ENCODE peak calls at places on chromosomes 6 and 20, in nine cellular contexts. N is foreskin fibroblast; C is naive thymus-derived CD8-positive, alpha-beta T cell; M is activated naive CD4-positive, alpha-beta T cell; Z is naive B cell; K is smooth muscle cell of the brain vasculature; S is ACHN; B is HS-27A; V is sigmoid colon. D is an unnamed sample.

GRCh38 chr20:21167261-21167660 is 41.4 kb downstream of the KIZ start:
- DNase-seq in N (no peak), C (no peak), M (no peak), Z (no peak), K (no peak), S (no peak), B (no peak), V (no peak), D (no peak)

GRCh38 chr6:158028876-158029275 is 47.2 kb downstream of the SYNJ2 start:
- DNase-seq in N (no peak), C (no peak), M (no peak), Z (no peak), K (no peak), S (no peak), B (no peak), V (no peak), D (no peak)

GRCh38 chr6:64750910-64751309 is 956.1 kb downstream of the EYS start:
- DNase-seq in N (no peak), C (no peak), M (no peak), Z (no peak), K (no peak), S (no peak), B (no peak), V (no peak), D (no peak)

GRCh38 chr6:33191383-33192104 is 723 bp downstream of the COL11A2 start:
- DNase-seq in N (no peak), C (no peak), M (no peak), Z (no peak), K (no peak), S (no peak), B (no peak), V (no peak), D (no peak)

GRCh38 chr20:25081065-25081729 is 744 bp downstream of the VSX1 start:
- DNase-seq in N (no peak), C (peak), M (no peak), Z (no peak), K (no peak), S (no peak), B (no peak), V (no peak), D (no peak)

GRCh38 chr20:49281059-49281912 is 3.4 kb upstream of the ZNFX1 start:
- DNase-seq in N (no peak), C (no peak), M (no peak), Z (no peak), K (no peak), S (no peak), B (no peak), V (no peak), D (no peak)

GRCh38 chr6:29647927-29648642 is 8.8 kb upstream of the MOG start:
- DNase-seq in N (peak), C (no peak), M (no peak), Z (no peak), K (no peak), S (peak), B (no peak), V (peak), D (no peak)

GRCh38 chr6:2264932-2265331 is 19.5 kb upstream of the GMDS start:
- DNase-seq in N (peak), C (no peak), M (no peak), Z (no peak), K (no peak), S (peak), B (no peak), V (no peak), D (no peak)

GRCh38 chr20:14775778-14776177 is 438.4 kb upstream of the FLRT3 start:
- DNase-seq in N (peak), C (no peak), M (no peak), Z (no peak), K (peak), S (no peak), B (peak), V (no peak), D (no peak)

GRCh38 chr6:150149146-150149545 is 6.3 kb downstream of the PPP1R14C start:
- DNase-seq in N (no peak), C (no peak), M (no peak), Z (no peak), K (no peak), S (no peak), B (no peak), V (no peak), D (no peak)

GRCh38 chr20:53064935-53065334 is 92.8 kb downstream of the TSHZ2 start:
- DNase-seq in N (no peak), C (no peak), M (no peak), Z (no peak), K (no peak), S (no peak), B (no peak), V (no peak), D (no peak)

GRCh38 chr20:38673731-38674177 is 50.5 kb upstream of the SLC32A1 start:
- DNase-seq in N (no peak), C (no peak), M (no peak), Z (peak), K (no peak), S (no peak), B (no peak), V (no peak), D (peak)

GRCh38 chr6:136077834-136078576 is 172.1 kb downstream of the MTFR2 start:
- DNase-seq in N (peak), C (no peak), M (no peak), Z (no peak), K (no peak), S (no peak), B (peak), V (no peak), D (no peak)

GRCh38 chr6:52539607-52540006 is 37.3 kb downstream of the TRAM2 start:
- DNase-seq in N (peak), C (no peak), M (no peak), Z (no peak), K (no peak), S (no peak), B (peak), V (no peak), D (no peak)

GRCh38 chr20:61807426-61808160 is 258.1 kb downstream of the TAF4 start:
- DNase-seq in N (no peak), C (no peak), M (no peak), Z (no peak), K (no peak), S (no peak), B (no peak), V (no peak), D (no peak)

GRCh38 chr6:131532476-131533108 is 40.4 kb upstream of the ARG1 start:
- DNase-seq in N (no peak), C (no peak), M (peak), Z (no peak), K (no peak), S (no peak), B (no peak), V (no peak), D (no peak)

GRCh38 chr6:169820358-169820757 is 68.9 kb downstream of the ERMARD start:
- DNase-seq in N (no peak), C (no peak), M (no peak), Z (no peak), K (no peak), S (no peak), B (no peak), V (no peak), D (no peak)

GRCh38 chr6:138455746-138456392 is 43.4 kb downstream of the NHSL1 start:
- DNase-seq in N (peak), C (peak), M (no peak), Z (peak), K (no peak), S (no peak), B (no peak), V (no peak), D (no peak)

GRCh38 chr6:40999498-41000070 is 39.4 kb downstream of the UNC5CL start:
- DNase-seq in N (no peak), C (no peak), M (no peak), Z (peak), K (no peak), S (peak), B (no peak), V (peak), D (no peak)

GRCh38 chr6:145704153-145704781 is 31.1 kb downstream of the EPM2A start:
- DNase-seq in N (no peak), C (no peak), M (no peak), Z (no peak), K (no peak), S (peak), B (no peak), V (no peak), D (no peak)

GRCh38 chr20:49303211-49303610 is 25.4 kb upstream of the ZNFX1 start:
- DNase-seq in N (no peak), C (no peak), M (no peak), Z (no peak), K (no peak), S (no peak), B (no peak), V (no peak), D (no peak)

GRCh38 chr20:47007826-47008655 is 113.4 kb downstream of the EYA2 start:
- DNase-seq in N (no peak), C (no peak), M (no peak), Z (no peak), K (no peak), S (no peak), B (no peak), V (no peak), D (no peak)

GRCh38 chr20:63190828-63191227 is 25.1 kb downstream of the YTHDF1 start:
- DNase-seq in N (no peak), C (no peak), M (no peak), Z (no peak), K (no peak), S (no peak), B (no peak), V (no peak), D (no peak)

GRCh38 chr20:60255426-60255825 is 297.2 kb downstream of the CDH26 start:
- DNase-seq in N (no peak), C (no peak), M (no peak), Z (no peak), K (peak), S (no peak), B (no peak), V (no peak), D (no peak)

GRCh38 chr6:47168176-47168575 is 126.0 kb upstream of the ADGRF1 start:
- DNase-seq in N (peak), C (no peak), M (no peak), Z (no peak), K (peak), S (peak), B (no peak), V (no peak), D (no peak)

GRCh38 chr6:170125447-170126300 is 165.2 kb downstream of the DLL1 start:
- DNase-seq in N (no peak), C (no peak), M (no peak), Z (no peak), K (no peak), S (no peak), B (no peak), V (peak), D (no peak)

GRCh38 chr6:133553652-133554051 is 312.5 kb downstream of the EYA4 start:
- DNase-seq in N (peak), C (peak), M (no peak), Z (no peak), K (peak), S (peak), B (peak), V (no peak), D (no peak)

GRCh38 chr6:153787341-153787606 is 251.8 kb upstream of the OPRM1 start:
- DNase-seq in N (no peak), C (no peak), M (no peak), Z (no peak), K (no peak), S (no peak), B (no peak), V (no peak), D (no peak)

GRCh38 chr6:42520786-42521607 is 42.8 kb upstream of the UBR2 start:
- DNase-seq in N (no peak), C (no peak), M (no peak), Z (no peak), K (no peak), S (no peak), B (peak), V (no peak), D (no peak)

GRCh38 chr6:69789573-69789972 is 7.2 kb downstream of the LMBRD1 start:
- DNase-seq in N (no peak), C (no peak), M (no peak), Z (peak), K (no peak), S (no peak), B (no peak), V (no peak), D (no peak)

GRCh38 chr6:147787407-147787806 is 278.9 kb downstream of the SAMD5 start:
- DNase-seq in N (no peak), C (no peak), M (no peak), Z (no peak), K (no peak), S (no peak), B (no peak), V (no peak), D (no peak)

GRCh38 chr6:13830803-13831202 is 16.4 kb upstream of the MCUR1 start:
- DNase-seq in N (no peak), C (no peak), M (no peak), Z (no peak), K (no peak), S (no peak), B (no peak), V (no peak), D (no peak)

GRCh38 chr6:16760536-16761468 is at the start of gene ATXN1:
- DNase-seq in N (no peak), C (peak), M (peak), Z (peak), K (no peak), S (peak), B (no peak), V (peak), D (peak)

D was measured in activated B cell treated with CpG ODN at 0.5 μM for 24 hours.